ENCODE peak calls at places on chromosomes 11 and 22, in six cellular contexts. One of them, this sample, is unnamed.

GRCh38 chr11:106695506-106695905 is 322.8 kb downstream of the GUCY1A2 start:
- DNase-seq in colonic mucosa: no peak
- DNase-seq in CD8-positive, alpha-beta T cell: no peak
- DNase-seq in left lung: no peak
- DNase-seq in left ventricle myocardium inferior: no peak
- DNase-seq in heart left ventricle: no peak
- DNase-seq in this sample: no peak

GRCh38 chr22:45082795-45083194 is 73.0 kb upstream of the PHF21B start:
- DNase-seq in heart left ventricle: no peak
- DNase-seq in left ventricle myocardium inferior: no peak
- DNase-seq in colonic mucosa: no peak
- DNase-seq in left lung: no peak
- DNase-seq in CD8-positive, alpha-beta T cell: no peak
- DNase-seq in this sample: no peak

GRCh38 chr11:64621283-64622019 is 30.4 kb downstream of the SLC22A12 start:
- DNase-seq in colonic mucosa: no peak
- DNase-seq in left lung: no peak
- DNase-seq in left ventricle myocardium inferior: no peak
- DNase-seq in CD8-positive, alpha-beta T cell: no peak
- DNase-seq in heart left ventricle: no peak
- DNase-seq in this sample: no peak

GRCh38 chr22:25051983-25052710 is 99.6 kb downstream of the KIAA1671 start:
- DNase-seq in CD8-positive, alpha-beta T cell: no peak
- DNase-seq in heart left ventricle: peak
- DNase-seq in colonic mucosa: peak
- DNase-seq in left lung: no peak
- DNase-seq in left ventricle myocardium inferior: peak
- DNase-seq in this sample: no peak

GRCh38 chr11:126115253-126115540 is 52.5 kb upstream of the CDON start:
- DNase-seq in left lung: peak
- DNase-seq in colonic mucosa: peak
- DNase-seq in heart left ventricle: peak
- DNase-seq in left ventricle myocardium inferior: peak
- DNase-seq in CD8-positive, alpha-beta T cell: no peak
- DNase-seq in this sample: peak

GRCh38 chr11:60056349-60056969 is at the start of gene MS4A3:
- DNase-seq in CD8-positive, alpha-beta T cell: no peak
- DNase-seq in colonic mucosa: no peak
- DNase-seq in heart left ventricle: no peak
- DNase-seq in left lung: no peak
- DNase-seq in left ventricle myocardium inferior: no peak
- DNase-seq in this sample: no peak

GRCh38 chr11:64891215-64891848 is 12.9 kb upstream of the EHD1 start:
- DNase-seq in left lung: no peak
- DNase-seq in heart left ventricle: peak
- DNase-seq in colonic mucosa: peak
- DNase-seq in CD8-positive, alpha-beta T cell: no peak
- DNase-seq in left ventricle myocardium inferior: no peak
- DNase-seq in this sample: no peak

GRCh38 chr11:73649206-73649605 is 2.8 kb downstream of the PLEKHB1 start:
- DNase-seq in heart left ventricle: no peak
- DNase-seq in CD8-positive, alpha-beta T cell: no peak
- DNase-seq in colonic mucosa: no peak
- DNase-seq in left lung: no peak
- DNase-seq in left ventricle myocardium inferior: no peak
- DNase-seq in this sample: no peak

GRCh38 chr11:105790841-105791240 is 181.0 kb downstream of the GRIA4 start:
- DNase-seq in left ventricle myocardium inferior: no peak
- DNase-seq in left lung: no peak
- DNase-seq in colonic mucosa: no peak
- DNase-seq in CD8-positive, alpha-beta T cell: no peak
- DNase-seq in heart left ventricle: no peak
- DNase-seq in this sample: no peak

GRCh38 chr22:30182365-30182764 is 64.2 kb downstream of the LIF start:
- DNase-seq in left lung: no peak
- DNase-seq in colonic mucosa: no peak
- DNase-seq in left ventricle myocardium inferior: no peak
- DNase-seq in heart left ventricle: no peak
- DNase-seq in CD8-positive, alpha-beta T cell: no peak
- DNase-seq in this sample: no peak

GRCh38 chr22:19382240-19382639 is 49.3 kb downstream of the HIRA start:
- DNase-seq in left ventricle myocardium inferior: no peak
- DNase-seq in left lung: no peak
- DNase-seq in CD8-positive, alpha-beta T cell: no peak
- DNase-seq in heart left ventricle: no peak
- DNase-seq in colonic mucosa: no peak
- DNase-seq in this sample: no peak

GRCh38 chr11:131969261-131969660 is 598.8 kb downstream of the NTM start:
- DNase-seq in left ventricle myocardium inferior: no peak
- DNase-seq in colonic mucosa: no peak
- DNase-seq in heart left ventricle: no peak
- DNase-seq in CD8-positive, alpha-beta T cell: no peak
- DNase-seq in left lung: no peak
- DNase-seq in this sample: no peak

GRCh38 chr22:27761652-27762051 is 39.9 kb downstream of the MN1 start:
- DNase-seq in left lung: no peak
- DNase-seq in colonic mucosa: no peak
- DNase-seq in CD8-positive, alpha-beta T cell: no peak
- DNase-seq in left ventricle myocardium inferior: no peak
- DNase-seq in heart left ventricle: no peak
- DNase-seq in this sample: peak

GRCh38 chr11:210122-210802 is 2.8 kb downstream of the RIC8A start:
- DNase-seq in CD8-positive, alpha-beta T cell: no peak
- DNase-seq in colonic mucosa: peak
- DNase-seq in left lung: no peak
- DNase-seq in left ventricle myocardium inferior: no peak
- DNase-seq in heart left ventricle: no peak
- DNase-seq in this sample: no peak

GRCh38 chr11:117662255-117662654 is 134.8 kb downstream of the DSCAML1 start:
- DNase-seq in heart left ventricle: no peak
- DNase-seq in colonic mucosa: no peak
- DNase-seq in left ventricle myocardium inferior: no peak
- DNase-seq in left lung: no peak
- DNase-seq in CD8-positive, alpha-beta T cell: no peak
- DNase-seq in this sample: no peak

GRCh38 chr11:86360775-86361395 is 13.8 kb upstream of the CCDC81 start:
- DNase-seq in left lung: no peak
- DNase-seq in colonic mucosa: no peak
- DNase-seq in left ventricle myocardium inferior: no peak
- DNase-seq in CD8-positive, alpha-beta T cell: no peak
- DNase-seq in heart left ventricle: no peak
- DNase-seq in this sample: no peak

GRCh38 chr11:93817426-93818348 is 32.7 kb downstream of the VSTM5 start:
- DNase-seq in heart left ventricle: no peak
- DNase-seq in left ventricle myocardium inferior: no peak
- DNase-seq in left lung: no peak
- DNase-seq in CD8-positive, alpha-beta T cell: no peak
- DNase-seq in colonic mucosa: no peak
- DNase-seq in this sample: no peak

GRCh38 chr11:95412074-95412473 is 181.1 kb upstream of the SESN3 start:
- DNase-seq in CD8-positive, alpha-beta T cell: no peak
- DNase-seq in left lung: no peak
- DNase-seq in colonic mucosa: no peak
- DNase-seq in left ventricle myocardium inferior: no peak
- DNase-seq in heart left ventricle: no peak
- DNase-seq in this sample: no peak

GRCh38 chr22:24270556-24271405 is at the start of gene SPECC1L:
- DNase-seq in CD8-positive, alpha-beta T cell: peak
- DNase-seq in heart left ventricle: peak
- DNase-seq in left lung: peak
- DNase-seq in colonic mucosa: peak
- DNase-seq in left ventricle myocardium inferior: peak
- DNase-seq in this sample: peak

GRCh38 chr22:22666307-22667091 is 22.1 kb downstream of the GGTLC2 start:
- DNase-seq in left lung: no peak
- DNase-seq in CD8-positive, alpha-beta T cell: no peak
- DNase-seq in heart left ventricle: no peak
- DNase-seq in colonic mucosa: peak
- DNase-seq in left ventricle myocardium inferior: no peak
- DNase-seq in this sample: peak

GRCh38 chr11:11584937-11585336 is 36.9 kb downstream of the GALNT18 start:
- DNase-seq in CD8-positive, alpha-beta T cell: no peak
- DNase-seq in left ventricle myocardium inferior: no peak
- DNase-seq in left lung: no peak
- DNase-seq in heart left ventricle: no peak
- DNase-seq in colonic mucosa: no peak
- DNase-seq in this sample: no peak

GRCh38 chr11:11587122-11587521 is 34.7 kb downstream of the GALNT18 start:
- DNase-seq in CD8-positive, alpha-beta T cell: no peak
- DNase-seq in left lung: no peak
- DNase-seq in colonic mucosa: no peak
- DNase-seq in left ventricle myocardium inferior: no peak
- DNase-seq in heart left ventricle: no peak
- DNase-seq in this sample: no peak

GRCh38 chr11:11584446-11584810 is 37.4 kb downstream of the GALNT18 start:
- DNase-seq in colonic mucosa: no peak
- DNase-seq in left lung: no peak
- DNase-seq in heart left ventricle: no peak
- DNase-seq in CD8-positive, alpha-beta T cell: no peak
- DNase-seq in left ventricle myocardium inferior: no peak
- DNase-seq in this sample: no peak

GRCh38 chr11:11588243-11588642 is 33.6 kb downstream of the GALNT18 start:
- DNase-seq in CD8-positive, alpha-beta T cell: no peak
- DNase-seq in left ventricle myocardium inferior: no peak
- DNase-seq in left lung: no peak
- DNase-seq in heart left ventricle: no peak
- DNase-seq in colonic mucosa: no peak
- DNase-seq in this sample: no peak

GRCh38 chr11:11586465-11586864 is 35.3 kb downstream of the GALNT18 start:
- DNase-seq in left lung: no peak
- DNase-seq in CD8-positive, alpha-beta T cell: no peak
- DNase-seq in colonic mucosa: no peak
- DNase-seq in heart left ventricle: no peak
- DNase-seq in left ventricle myocardium inferior: no peak
- DNase-seq in this sample: no peak
- TF ChIP-seq CTCF in left lung: no peak
- TF ChIP-seq CTCF in CD8-positive, alpha-beta T cell: no peak
- TF ChIP-seq CTCF in colonic mucosa: no peak
- TF ChIP-seq CTCF in heart left ventricle: no peak
- TF ChIP-seq CTCF in left ventricle myocardium inferior: no peak
- TF ChIP-seq CTCF in this sample: no peak

GRCh38 chr11:8807544-8808225 is 103.3 kb upstream of the AKIP1 start:
- DNase-seq in left lung: no peak
- DNase-seq in colonic mucosa: peak
- DNase-seq in left ventricle myocardium inferior: peak
- DNase-seq in CD8-positive, alpha-beta T cell: no peak
- DNase-seq in heart left ventricle: peak
- DNase-seq in this sample: no peak
- H3K4me3 ChIP-seq in left lung: no peak
- H3K4me3 ChIP-seq in colonic mucosa: peak
- H3K4me3 ChIP-seq in left ventricle myocardium inferior: peak
- H3K4me3 ChIP-seq in CD8-positive, alpha-beta T cell: no peak
- H3K4me3 ChIP-seq in heart left ventricle: peak
- H3K4me3 ChIP-seq in this sample: peak

GRCh38 chr22:26170795-26171194 is 1.5 kb downstream of the SEZ6L start:
- DNase-seq in heart left ventricle: no peak
- DNase-seq in colonic mucosa: no peak
- DNase-seq in left lung: no peak
- DNase-seq in left ventricle myocardium inferior: peak
- DNase-seq in CD8-positive, alpha-beta T cell: no peak
- DNase-seq in this sample: no peak

GRCh38 chr22:26172389-26172990 is 3.2 kb downstream of the SEZ6L start:
- DNase-seq in colonic mucosa: peak
- DNase-seq in left ventricle myocardium inferior: no peak
- DNase-seq in left lung: no peak
- DNase-seq in heart left ventricle: peak
- DNase-seq in CD8-positive, alpha-beta T cell: no peak
- DNase-seq in this sample: no peak

GRCh38 chr22:26170112-26170492 is 840 bp downstream of the SEZ6L start:
- DNase-seq in CD8-positive, alpha-beta T cell: no peak
- DNase-seq in colonic mucosa: no peak
- DNase-seq in heart left ventricle: no peak
- DNase-seq in left ventricle myocardium inferior: no peak
- DNase-seq in left lung: no peak
- DNase-seq in this sample: no peak

GRCh38 chr22:26169312-26170111 is at the start of gene SEZ6L:
- DNase-seq in heart left ventricle: peak
- DNase-seq in colonic mucosa: no peak
- DNase-seq in CD8-positive, alpha-beta T cell: no peak
- DNase-seq in left lung: peak
- DNase-seq in left ventricle myocardium inferior: peak
- DNase-seq in this sample: peak

GRCh38 chr22:26174280-26174679 is 5.0 kb downstream of the SEZ6L start:
- DNase-seq in CD8-positive, alpha-beta T cell: no peak
- DNase-seq in heart left ventricle: no peak
- DNase-seq in colonic mucosa: no peak
- DNase-seq in left ventricle myocardium inferior: no peak
- DNase-seq in left lung: no peak
- DNase-seq in this sample: no peak
- TF ChIP-seq CTCF in CD8-positive, alpha-beta T cell: no peak
- TF ChIP-seq CTCF in heart left ventricle: no peak
- TF ChIP-seq CTCF in colonic mucosa: no peak
- TF ChIP-seq CTCF in left ventricle myocardium inferior: no peak
- TF ChIP-seq CTCF in left lung: no peak
- TF ChIP-seq CTCF in this sample: no peak

GRCh38 chr11:122097419-122098001 is 18.5 kb downstream of the BLID start:
- DNase-seq in CD8-positive, alpha-beta T cell: no peak
- DNase-seq in left ventricle myocardium inferior: no peak
- DNase-seq in heart left ventricle: no peak
- DNase-seq in colonic mucosa: no peak
- DNase-seq in left lung: no peak
- DNase-seq in this sample: no peak

GRCh38 chr11:122101625-122102291 is 14.3 kb downstream of the BLID start:
- DNase-seq in CD8-positive, alpha-beta T cell: no peak
- DNase-seq in colonic mucosa: peak
- DNase-seq in heart left ventricle: peak
- DNase-seq in left lung: no peak
- DNase-seq in left ventricle myocardium inferior: peak
- DNase-seq in this sample: no peak

GRCh38 chr11:122100222-122101080 is 15.6 kb downstream of the BLID start:
- DNase-seq in colonic mucosa: peak
- DNase-seq in CD8-positive, alpha-beta T cell: no peak
- DNase-seq in left lung: no peak
- DNase-seq in left ventricle myocardium inferior: peak
- DNase-seq in heart left ventricle: peak
- DNase-seq in this sample: no peak

GRCh38 chr11:122098223-122098980 is 17.6 kb downstream of the BLID start:
- DNase-seq in CD8-positive, alpha-beta T cell: no peak
- DNase-seq in heart left ventricle: no peak
- DNase-seq in left lung: no peak
- DNase-seq in left ventricle myocardium inferior: no peak
- DNase-seq in colonic mucosa: no peak
- DNase-seq in this sample: no peak

DNA sequence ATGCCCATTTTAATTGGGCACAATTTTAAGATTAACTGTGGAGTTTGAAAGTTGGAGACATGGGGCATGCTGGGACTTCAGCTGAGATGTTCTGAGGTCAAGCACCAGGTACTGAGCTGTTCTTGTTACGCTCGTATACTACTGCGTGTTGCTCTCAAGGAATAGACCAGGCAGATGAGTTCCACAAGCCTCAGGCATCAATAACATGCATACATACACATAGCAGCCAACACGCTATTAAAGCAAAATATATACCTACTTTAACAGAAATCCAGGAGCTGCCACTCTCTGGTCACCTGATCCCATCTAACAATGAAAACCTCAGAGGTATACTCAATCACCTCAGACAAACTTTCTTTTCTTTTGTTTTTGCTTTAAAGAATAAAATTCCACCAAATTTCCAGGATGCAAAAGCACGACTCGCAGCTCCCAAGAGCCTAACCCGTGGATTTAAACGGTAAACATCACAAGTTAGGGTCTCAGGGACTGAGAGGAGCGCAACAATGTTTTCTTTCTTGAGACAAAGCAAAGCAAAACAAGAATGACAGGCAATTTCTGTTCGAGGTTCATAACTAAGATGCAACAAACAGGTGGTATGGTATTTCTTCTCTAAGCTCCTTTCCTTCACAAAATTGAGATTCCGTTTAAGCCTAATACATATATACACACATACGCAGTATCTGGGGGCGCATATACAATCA is 16.5 kb downstream of the BLID start:
- DNase-seq in heart left ventricle: no peak
- DNase-seq in left lung: no peak
- DNase-seq in colonic mucosa: no peak
- DNase-seq in CD8-positive, alpha-beta T cell: no peak
- DNase-seq in left ventricle myocardium inferior: no peak
- DNase-seq in this sample: no peak
- H3K4me3 ChIP-seq in heart left ventricle: peak
- H3K4me3 ChIP-seq in left lung: peak
- H3K4me3 ChIP-seq in colonic mucosa: peak
- H3K4me3 ChIP-seq in CD8-positive, alpha-beta T cell: no peak
- H3K4me3 ChIP-seq in left ventricle myocardium inferior: peak
- H3K4me3 ChIP-seq in this sample: peak

This sample was measured in lower lobe of right lung.